ENCODE peak calls at places on chromosomes 3 and 15, in four cellular contexts. U is psoas muscle, A is gastrocnemius medialis, X is AG09309. Y is an unnamed sample.

GRCh38 chr3:178072931-178073330 is 463.3 kb upstream of the KCNMB2 start:
- DNase-seq in X (no peak), A (no peak), U (no peak), Y (no peak)

GRCh38 chr3:50204804-50205718 is at the start of gene SLC38A3:
- DNase-seq in X (no peak), U (no peak), A (no peak), Y (no peak)

GRCh38 chr3:187989458-187990153 is 164.4 kb upstream of the LPP start:
- DNase-seq in A (no peak), X (no peak), U (no peak), Y (no peak)

GRCh38 chr15:101126618-101127502 is 125.0 kb downstream of the CHSY1 start:
- DNase-seq in X (no peak), A (no peak), U (no peak), Y (no peak)

GRCh38 chr3:50339485-50340196 is 995 bp downstream of the RASSF1 start:
- DNase-seq in U (no peak), X (no peak), A (no peak), Y (no peak)

GRCh38 chr3:194225988-194226663 is 90.2 kb downstream of the HES1 start:
- DNase-seq in X (no peak), A (no peak), U (no peak), Y (no peak)

GRCh38 chr3:197189633-197190032 is 108.8 kb downstream of the DLG1 start:
- DNase-seq in A (no peak), X (no peak), U (no peak), Y (no peak)

GRCh38 chr15:52171807-52172206 is 19.4 kb downstream of the GNB5 start:
- DNase-seq in A (no peak), X (no peak), U (no peak), Y (no peak)

GRCh38 chr15:73599934-73600333 is 33.3 kb downstream of the NPTN start:
- DNase-seq in A (no peak), U (no peak), X (no peak), Y (no peak)

GRCh38 chr3:99760602-99761001 is 57.1 kb upstream of the CMSS1 start:
- DNase-seq in U (no peak), X (no peak), A (no peak), Y (no peak)

GRCh38 chr3:8662594-8662993 is 18.0 kb upstream of the SSUH2 start:
- DNase-seq in A (no peak), U (no peak), X (no peak), Y (no peak)

GRCh38 chr3:177459397-177459796 is 262.1 kb upstream of the TBL1XR1 start:
- DNase-seq in U (no peak), X (no peak), A (no peak), Y (no peak)

GRCh38 chr3:44905501-44906159 is 31.2 kb downstream of the TGM4 start:
- DNase-seq in U (no peak), X (no peak), A (no peak), Y (no peak)

GRCh38 chr15:45871121-45871855 is 236.5 kb downstream of the SQOR start:
- DNase-seq in X (peak), A (no peak), U (no peak), Y (no peak)

GRCh38 chr3:13221491-13221890 is 148.3 kb upstream of the IQSEC1 start:
- DNase-seq in U (no peak), X (no peak), A (no peak), Y (no peak)

GRCh38 chr15:62391565-62392262 is 226.6 kb upstream of the C2CD4B start:
- DNase-seq in X (no peak), U (peak), A (peak), Y (no peak)

GRCh38 chr3:34387831-34388564 is 589.6 kb downstream of the PDCD6IP start:
- DNase-seq in X (no peak), A (no peak), U (no peak), Y (no peak)

GRCh38 chr3:65902304-65902793 is 136.4 kb downstream of the MAGI1 start:
- DNase-seq in U (no peak), A (no peak), X (no peak), Y (no peak)

GRCh38 chr15:90836296-90836871 is 32.0 kb upstream of the FURIN start:
- DNase-seq in A (no peak), U (no peak), X (peak), Y (no peak)

GRCh38 chr15:80072285-80072684 is 12.8 kb downstream of the ZFAND6 start:
- DNase-seq in A (no peak), X (peak), U (no peak), Y (no peak)

GRCh38 chr3:45582407-45582806 is 12.1 kb upstream of the LIMD1 start:
- DNase-seq in X (no peak), A (no peak), U (no peak), Y (no peak)

GRCh38 chr3:28598165-28598564 is 249.5 kb upstream of the AZI2 start:
- DNase-seq in X (no peak), A (no peak), U (no peak), Y (no peak)

GRCh38 chr3:102192575-102192974 is 242.2 kb upstream of the ZPLD1 start:
- DNase-seq in X (no peak), U (no peak), A (no peak), Y (no peak)

GRCh38 chr3:112759681-112760080 is 87.0 kb downstream of the CD200R1L start:
- DNase-seq in A (no peak), U (no peak), X (no peak), Y (no peak)

GRCh38 chr15:58934521-58934920 is 1.0 kb upstream of the SLTM start:
- DNase-seq in A (no peak), U (no peak), X (no peak), Y (no peak)

DNA sequence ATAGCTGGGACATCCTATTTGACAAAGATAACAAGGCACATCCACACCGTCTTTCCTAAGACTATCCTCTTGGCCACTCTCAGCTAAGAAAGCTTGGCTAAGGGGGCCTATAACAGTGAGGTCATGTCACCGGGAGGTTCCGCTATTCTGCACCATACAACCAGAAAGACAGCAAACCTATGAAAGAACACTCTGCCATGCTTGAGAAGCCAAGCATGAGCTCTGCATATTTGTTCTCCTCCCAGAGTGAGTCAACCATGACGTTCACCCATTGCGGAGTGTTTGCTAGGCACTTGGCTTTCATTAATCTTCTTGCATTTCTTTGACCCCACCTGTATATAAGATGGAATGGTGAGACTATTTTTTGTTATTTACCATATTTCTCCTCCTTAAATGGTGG is 141.2 kb downstream of the GMNC start:
- DNase-seq in A (no peak), U (no peak), X (no peak), Y (no peak)
- TF ChIP-seq CTCF in A (no peak), U (no peak), X (no peak), Y (no peak)

GRCh38 chr15:40310001-40310959 is 2.5 kb upstream of the PLCB2 start:
- DNase-seq in A (no peak), X (no peak), U (peak), Y (no peak)
- TF ChIP-seq CTCF in A (peak), X (peak), U (peak), Y (peak)

DNA sequence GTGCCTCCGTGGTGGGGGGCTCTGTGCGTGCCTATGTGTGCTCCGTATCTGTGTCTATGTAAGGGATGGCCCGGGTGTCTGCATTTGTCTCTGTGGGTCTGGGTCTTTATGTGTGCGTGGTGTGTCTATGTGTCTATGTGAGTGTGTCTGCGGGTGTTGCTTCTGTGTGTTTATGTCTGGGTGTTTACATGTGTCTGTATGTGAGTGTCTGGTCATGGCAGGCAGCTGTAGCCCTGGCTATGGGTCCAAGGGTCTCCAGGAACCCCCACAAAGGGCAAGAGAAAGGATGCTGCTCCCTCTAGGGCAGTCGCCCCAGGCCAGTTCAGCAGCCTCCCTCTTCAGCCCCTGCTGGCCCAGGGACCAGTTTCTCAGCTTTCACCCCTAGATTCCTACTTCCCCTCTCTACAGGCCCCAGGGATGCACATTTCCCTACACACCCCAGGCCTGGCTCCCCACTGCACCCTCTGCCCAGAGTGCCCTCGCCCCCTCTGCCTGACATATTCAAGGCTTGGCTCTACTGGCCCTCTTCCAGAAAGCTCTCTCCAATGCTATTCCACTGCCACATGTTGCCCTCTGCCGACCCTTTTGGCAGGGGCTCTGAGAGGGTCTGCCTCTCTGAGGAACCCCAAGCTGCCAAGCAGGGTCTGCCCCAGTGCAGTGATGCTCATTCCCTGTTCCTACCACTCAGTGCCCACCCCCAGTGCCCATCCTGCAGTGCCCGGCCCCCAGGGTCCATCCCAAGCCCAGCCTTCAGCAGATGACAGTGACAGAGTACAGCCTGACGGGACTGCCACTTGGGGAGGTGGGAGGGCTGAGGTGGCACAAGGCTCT is 1.0 kb upstream of the MYL3 start:
- DNase-seq in A (no peak), X (no peak), U (peak), Y (no peak)
- TF ChIP-seq CTCF in A (no peak), X (no peak), U (no peak), Y (no peak)

GRCh38 chr3:186107148-186108105 is 1.5 kb downstream of the ETV5 start:
- DNase-seq in A (peak), X (no peak), U (peak), Y (peak)
- TF ChIP-seq CTCF in A (no peak), X (no peak), U (no peak), Y (no peak)

DNA sequence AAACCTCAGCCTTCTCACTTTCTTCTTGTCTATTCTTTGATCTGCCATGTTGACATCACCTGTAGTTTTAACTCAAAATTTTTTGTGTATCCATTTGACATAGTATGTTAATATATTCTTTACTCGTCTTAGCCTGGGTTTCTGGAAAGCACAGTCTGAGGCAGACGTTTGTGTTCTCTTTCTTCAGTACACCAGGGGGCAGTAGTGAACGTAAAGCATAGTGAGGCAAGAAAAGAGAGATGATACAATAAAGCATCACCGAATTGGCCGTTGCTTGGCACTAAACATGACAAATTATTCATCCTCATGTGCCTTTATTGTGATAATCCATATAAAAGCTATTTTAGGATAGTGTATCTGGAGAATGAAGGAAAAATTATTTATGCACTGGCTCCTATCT is 141.0 kb upstream of the MYRIP start:
- DNase-seq in X (peak), A (no peak), U (no peak), Y (no peak)
- TF ChIP-seq CTCF in X (peak), A (no peak), U (peak), Y (peak)